ENCODE peak calls at places on chromosome 18, in four cellular contexts. N is GM12878, F is HepG2, R is K562. Z is an unnamed sample.

GRCh38 chr18:41145526-41145925 is 809.5 kb upstream of the PIK3C3 start:
- DNase-seq in F (no peak), R (no peak), N (no peak), Z (no peak)

GRCh38 chr18:65547046-65547445 is 203.8 kb upstream of the CDH7 start:
- DNase-seq in R (no peak), F (no peak), N (no peak), Z (no peak)

GRCh38 chr18:75489493-75490190 is 62.1 kb upstream of the SMIM21 start:
- DNase-seq in R (no peak), F (peak; percentile 7), N (no peak), Z (no peak)

GRCh38 chr18:24741961-24742738 is 281.7 kb downstream of the HRH4 start:
- DNase-seq in N (no peak), R (no peak), F (no peak), Z (no peak)

GRCh38 chr18:75525331-75525730 is 97.8 kb upstream of the SMIM21 start:
- DNase-seq in N (no peak), F (no peak), R (no peak), Z (no peak)

GRCh38 chr18:57583297-57583835 is 3.1 kb downstream of the FECH start:
- DNase-seq in F (no peak), R (peak; percentile 70), N (no peak), Z (no peak)

GRCh38 chr18:48017625-48018024 is 87.2 kb upstream of the SMAD2 start:
- DNase-seq in R (no peak), N (no peak), F (no peak), Z (no peak)

GRCh38 chr18:26159353-26159752 is 25.7 kb downstream of the PSMA8 start:
- DNase-seq in F (no peak), N (no peak), R (no peak), Z (peak; percentile 17)

GRCh38 chr18:33781429-33781828 is 203.4 kb downstream of the ASXL3 start:
- DNase-seq in R (no peak), F (no peak), N (no peak), Z (no peak)

GRCh38 chr18:3093624-3094354 is 80.8 kb upstream of the LPIN2 start:
- DNase-seq in N (no peak), R (no peak), F (no peak), Z (no peak)

GRCh38 chr18:8005870-8006269 is 438.8 kb downstream of the PTPRM start:
- DNase-seq in F (no peak), N (no peak), R (no peak), Z (no peak)

GRCh38 chr18:55900380-55900779 is 312.4 kb upstream of the TCF4 start:
- DNase-seq in F (no peak), N (no peak), R (no peak), Z (no peak)

GRCh38 chr18:78713726-78714125 is 265.9 kb upstream of the SALL3 start:
- DNase-seq in N (no peak), F (no peak), R (no peak), Z (no peak)

GRCh38 chr18:34965108-34965507 is 76.1 kb upstream of the MAPRE2 start:
- DNase-seq in N (no peak), R (no peak), F (no peak), Z (no peak)

GRCh38 chr18:5207471-5207870 is 10.4 kb upstream of the AKAIN1 start:
- DNase-seq in N (no peak), F (no peak), R (no peak), Z (no peak)

GRCh38 chr18:40983835-40984234 is 971.2 kb upstream of the PIK3C3 start:
- DNase-seq in R (no peak), F (no peak), N (no peak), Z (no peak)

GRCh38 chr18:13178197-13178596 is 40.4 kb upstream of the LDLRAD4 start:
- DNase-seq in F (no peak), R (peak; percentile 4), N (no peak), Z (no peak)

GRCh38 chr18:57644540-57644939 is 22.9 kb upstream of the NARS1 start:
- DNase-seq in R (no peak), F (no peak), N (no peak), Z (no peak)

GRCh38 chr18:28729321-28729720 is 552.4 kb upstream of the CDH2 start:
- DNase-seq in R (no peak), N (no peak), F (no peak), Z (no peak)

GRCh38 chr18:68056936-68057335 is 540.4 kb upstream of the DSEL start:
- DNase-seq in R (no peak), N (no peak), F (no peak), Z (no peak)

GRCh38 chr18:7370375-7370774 is 139.5 kb downstream of the LRRC30 start:
- DNase-seq in R (no peak), F (no peak), N (no peak), Z (no peak)

GRCh38 chr18:38473535-38473934 is 907.9 kb upstream of the CELF4 start:
- DNase-seq in F (no peak), N (no peak), R (no peak), Z (no peak)

GRCh38 chr18:59051470-59052165 is 88.1 kb upstream of the SEC11C start:
- DNase-seq in F (no peak), R (no peak), N (no peak), Z (no peak)

GRCh38 chr18:72675394-72675793 is 131.3 kb upstream of the CBLN2 start:
- DNase-seq in F (no peak), R (no peak), N (no peak), Z (no peak)

GRCh38 chr18:7608798-7609197 is 41.7 kb downstream of the PTPRM start:
- DNase-seq in N (no peak), F (no peak), R (no peak), Z (no peak)

GRCh38 chr18:29840101-29840500 is 1202.4 kb downstream of the DSC3 start:
- DNase-seq in F (no peak), N (no peak), R (no peak), Z (no peak)

GRCh38 chr18:13565228-13565627 is 161.1 kb downstream of the FAM210A start:
- DNase-seq in R (no peak), N (no peak), F (no peak), Z (no peak)

GRCh38 chr18:48832961-48833700 is 117.6 kb downstream of the SMAD7 start:
- DNase-seq in N (no peak), F (no peak), R (no peak), Z (no peak)

GRCh38 chr18:25164211-25164836 is 187.6 kb downstream of the ZNF521 start:
- DNase-seq in F (no peak), N (no peak), R (no peak), Z (no peak)

GRCh38 chr18:33114749-33115148 is 325.8 kb downstream of the CCDC178 start:
- DNase-seq in N (no peak), F (no peak), R (no peak), Z (no peak)

GRCh38 chr18:55464581-55464980 is 123.4 kb downstream of the TCF4 start:
- DNase-seq in F (no peak), R (no peak), N (no peak), Z (no peak)

DNA sequence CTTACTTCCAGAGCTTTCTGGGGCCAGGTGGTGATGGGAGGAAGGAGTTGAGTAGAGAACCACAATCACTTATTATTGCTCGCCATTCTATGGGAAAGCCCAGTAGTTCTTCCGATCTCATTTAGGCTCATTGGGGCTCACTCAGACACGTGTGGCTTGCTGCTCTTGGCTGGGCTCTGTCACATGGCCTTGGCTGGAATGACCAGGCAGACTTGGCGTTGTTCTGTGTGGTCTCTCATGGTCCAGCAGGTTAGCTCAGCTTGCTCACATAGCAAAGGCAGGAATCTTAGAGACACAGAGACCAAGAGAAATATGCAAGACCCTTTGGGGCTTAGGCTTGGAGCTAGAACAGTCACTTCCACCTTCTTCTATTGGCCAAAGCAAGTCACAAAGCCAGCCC is 261.2 kb downstream of the LOXHD1 start:
- DNase-seq in F (no peak), N (no peak), R (no peak), Z (no peak)
- TF ChIP-seq FOXK2 in F (no peak), N (no peak), R (no peak), Z (no peak)

GRCh38 chr18:50880108-50880465 is 1.2 kb downstream of the ME2 start:
- DNase-seq in F (no peak), N (no peak), R (no peak), Z (no peak)
- TF ChIP-seq BHLHE40 in F (no peak), N (no peak), R (no peak), Z (no peak)

DNA sequence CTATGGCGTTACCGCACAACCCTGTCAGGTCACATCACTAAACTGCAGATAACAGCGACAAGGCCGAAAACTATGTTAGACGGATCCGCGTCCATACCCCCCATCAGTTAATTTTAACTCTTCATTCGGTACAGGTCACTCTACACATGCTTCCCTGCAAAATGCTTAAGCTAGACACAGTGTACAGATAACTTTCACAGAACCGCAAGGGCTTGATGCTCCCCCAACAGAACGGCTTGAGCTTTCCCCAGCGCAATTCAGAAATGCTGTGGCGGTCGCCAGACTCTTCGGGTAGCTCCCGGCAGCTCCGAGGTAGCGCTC is 283 bp upstream of the RBBP8 start:
- DNase-seq in N (no peak), F (no peak), R (no peak), Z (no peak)
- TF ChIP-seq SP1 in N (no peak), F (no peak), R (peak; percentile 55), Z (no peak)

DNA sequence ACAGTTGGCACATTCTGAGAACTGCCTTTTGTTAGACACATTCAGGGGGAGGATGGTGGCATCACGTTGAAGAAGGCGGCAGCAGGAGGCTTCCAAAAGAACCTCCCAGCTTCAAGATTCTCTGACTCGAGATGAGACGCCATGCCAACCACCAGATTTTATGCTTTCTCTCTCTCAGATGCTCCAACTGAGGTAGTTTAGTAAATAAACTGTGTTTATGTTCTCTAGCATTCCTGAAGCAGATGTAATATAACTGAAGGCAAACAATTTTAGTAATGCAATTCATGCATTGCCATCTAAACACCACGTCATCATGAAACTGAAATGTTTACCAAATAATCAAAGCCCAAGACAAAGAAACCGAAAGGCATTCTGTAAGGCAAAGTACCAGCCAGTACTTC is 102.7 kb downstream of the BCL2 start:
- DNase-seq in F (no peak), R (no peak), N (no peak), Z (no peak)
- TF ChIP-seq FOXK2 in F (no peak), R (no peak), N (no peak), Z (no peak)

DNA sequence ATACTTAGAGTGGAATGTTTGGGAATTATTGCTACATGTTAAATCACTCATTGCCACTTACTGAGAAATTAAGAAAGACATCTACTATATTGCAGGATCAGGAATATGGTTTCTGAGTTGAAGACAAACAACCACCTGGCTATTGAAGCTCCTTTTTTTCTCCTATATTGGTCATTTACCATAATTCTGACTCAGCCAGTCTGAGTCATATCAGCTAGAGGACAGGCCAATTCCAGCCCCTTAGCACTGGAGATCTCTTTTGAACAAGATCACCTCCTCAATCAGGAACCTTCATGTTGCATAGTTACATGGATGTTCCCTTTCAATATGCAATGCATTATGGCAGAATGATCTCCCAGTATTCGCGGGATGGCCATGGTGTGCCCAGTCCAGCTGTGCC is 42.7 kb upstream of the CDH19 start:
- DNase-seq in N (no peak), R (no peak), F (no peak), Z (no peak)
- TF ChIP-seq BHLHE40 in N (no peak), R (no peak), F (no peak), Z (no peak)

DNA sequence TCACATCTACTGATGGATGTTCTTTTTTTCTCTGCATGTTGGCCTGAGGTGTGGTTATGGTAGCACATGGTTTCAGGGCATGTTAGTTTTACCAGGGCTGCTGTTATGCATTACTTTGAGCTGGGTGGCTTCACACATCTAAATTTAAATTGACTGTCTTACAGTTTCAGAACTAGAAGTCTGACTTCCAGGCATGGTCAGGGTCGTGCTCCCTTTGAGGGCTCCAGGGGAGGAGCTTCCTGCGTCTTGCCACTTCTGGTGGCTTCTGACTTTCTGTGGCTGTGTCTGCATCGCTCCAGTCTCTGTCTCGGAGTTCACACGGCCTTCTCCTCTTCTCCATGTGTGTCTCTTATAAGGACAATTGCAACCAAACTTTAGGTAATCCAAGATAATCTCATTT is 143.9 kb downstream of the GALR1 start:
- DNase-seq in F (no peak), R (no peak), N (no peak), Z (no peak)
- TF ChIP-seq SP1 in F (no peak), R (no peak), N (no peak), Z (no peak)